ENCODE peak calls at places on chromosomes 7 and 10, in four cellular contexts. O, S, N and H are unnamed samples.

GRCh38 chr7:35530124-35531109 is 164.5 kb downstream of the HERPUD2 start:
- DNase-seq in O (no peak), S (no peak), N (no peak), H (no peak)

GRCh38 chr10:45377321-45377720 is 3.3 kb downstream of the ALOX5 start:
- DNase-seq in O (no peak), S (no peak), N (no peak), H (no peak)

GRCh38 chr7:151743481-151743983 is 133.4 kb downstream of the PRKAG2 start:
- DNase-seq in O (no peak), S (no peak), N (no peak), H (no peak)

GRCh38 chr10:119398996-119399395 is 143.5 kb downstream of the RGS10 start:
- DNase-seq in O (no peak), S (no peak), N (no peak), H (no peak)

GRCh38 chr7:2403718-2404648 is 572 bp downstream of the CHST12 start:
- DNase-seq in O (no peak), S (no peak), N (peak; percentile 7), H (no peak)

GRCh38 chr7:45973725-45974532 is 52.9 kb upstream of the IGFBP3 start:
- DNase-seq in O (no peak), S (peak; percentile 11), N (no peak), H (no peak)

GRCh38 chr10:103550229-103550628 is 56.7 kb downstream of the NEURL1 start:
- DNase-seq in O (no peak), S (no peak), N (no peak), H (no peak)

GRCh38 chr7:131546583-131547111 is 9.8 kb downstream of the PODXL start:
- DNase-seq in O (no peak), S (no peak), N (no peak), H (no peak)

GRCh38 chr10:71476249-71477011 is 79.7 kb downstream of the CDH23 start:
- DNase-seq in O (no peak), S (no peak), N (no peak), H (no peak)

GRCh38 chr10:61786728-61787127 is 114.8 kb upstream of the ARID5B start:
- DNase-seq in O (no peak), S (peak; percentile 45), N (no peak), H (peak; percentile 74)

GRCh38 chr10:94042001-94042813 is 48.5 kb downstream of the PLCE1 start:
- DNase-seq in O (no peak), S (peak; percentile 36), N (no peak), H (peak; percentile 81)

GRCh38 chr10:5965266-5965665 is 12.1 kb downstream of the IL15RA start:
- DNase-seq in O (no peak), S (no peak), N (no peak), H (no peak)

GRCh38 chr10:30705625-30706149 is 76.1 kb upstream of the LYZL2 start:
- DNase-seq in O (no peak), S (no peak), N (no peak), H (no peak)

GRCh38 chr10:9668411-9668810 is 1349.3 kb upstream of the CELF2 start:
- DNase-seq in O (no peak), S (no peak), N (no peak), H (no peak)

GRCh38 chr10:13890233-13890616 is 303.5 kb downstream of the PRPF18 start:
- DNase-seq in O (no peak), S (no peak), N (no peak), H (no peak)

GRCh38 chr7:125605241-125605640 is 675.6 kb upstream of the POT1 start:
- DNase-seq in O (no peak), S (no peak), N (no peak), H (peak; percentile 1)

GRCh38 chr10:118911361-118911760 is 118.2 kb upstream of the NANOS1 start:
- DNase-seq in O (no peak), S (no peak), N (no peak), H (no peak)

GRCh38 chr7:107025449-107026103 is 18.9 kb upstream of the PRKAR2B start:
- DNase-seq in O (no peak), S (peak; percentile 31), N (no peak), H (no peak)

GRCh38 chr7:20542594-20542993 is 72.9 kb upstream of the ABCB5 start:
- DNase-seq in O (no peak), S (no peak), N (peak; percentile 22), H (peak; percentile 59)

GRCh38 chr7:121366852-121367431 is 29.2 kb downstream of the FAM3C start:
- DNase-seq in O (peak; percentile 19), S (no peak), N (peak; percentile 22), H (peak; percentile 20)

GRCh38 chr10:78215645-78216044 is 182.0 kb downstream of the RPS24 start:
- DNase-seq in O (no peak), S (no peak), N (no peak), H (peak; percentile 89)

GRCh38 chr7:141954334-141954733 is 7.6 kb upstream of the CLEC5A start:
- DNase-seq in O (no peak), S (no peak), N (no peak), H (no peak)

GRCh38 chr10:71382757-71383156 is 14.0 kb upstream of the CDH23 start:
- DNase-seq in O (no peak), S (no peak), N (no peak), H (no peak)